ENCODE peak calls at places on chromosomes 3 and 15, in four cellular contexts. X is GM23338, B is SK-N-SH, O is K562. F is an unnamed sample.

GRCh38 chr15:64246364-64247189 is 83.8 kb upstream of the PPIB start:
- DNase-seq in X (peak), B (no peak), O (peak), F (peak)

GRCh38 chr15:27043770-27044169 is 72.8 kb downstream of the GABRG3 start:
- DNase-seq in X (no peak), B (no peak), O (no peak), F (no peak)

GRCh38 chr15:58546066-58546591 is 114.3 kb downstream of the LIPC start:
- DNase-seq in X (no peak), B (no peak), O (peak), F (no peak)

GRCh38 chr3:172102123-172102882 is 62.9 kb downstream of the FNDC3B start:
- DNase-seq in X (no peak), B (no peak), O (no peak), F (no peak)

GRCh38 chr3:81302045-81302444 is 459.4 kb downstream of the GBE1 start:
- DNase-seq in X (peak), B (peak), O (peak), F (peak)

GRCh38 chr3:38370861-38371260 is 24.3 kb downstream of the XYLB start:
- DNase-seq in X (no peak), B (no peak), O (no peak), F (no peak)

GRCh38 chr3:50297896-50298725 is 1.1 kb downstream of the HYAL3 start:
- DNase-seq in X (peak), B (peak), O (no peak), F (no peak)

GRCh38 chr3:136840252-136840651 is 21.3 kb downstream of the SLC35G2 start:
- DNase-seq in X (no peak), B (no peak), O (no peak), F (no peak)

GRCh38 chr3:164208846-164209245 is 869.5 kb downstream of the SI start:
- DNase-seq in X (peak), B (no peak), O (no peak), F (no peak)

GRCh38 chr3:42936157-42936981 is 30.4 kb downstream of the ZNF662 start:
- DNase-seq in X (peak), B (no peak), O (no peak), F (no peak)

GRCh38 chr3:63960048-63960711 is 48.0 kb upstream of the SCAANT1 start:
- DNase-seq in X (no peak), B (no peak), O (peak), F (peak)

GRCh38 chr15:35557544-35557943 is 11.6 kb upstream of the DPH6 start:
- DNase-seq in X (no peak), B (no peak), O (peak), F (peak)

GRCh38 chr3:32126305-32127015 is 20.0 kb downstream of the GPD1L start:
- DNase-seq in X (no peak), B (no peak), O (no peak), F (no peak)

GRCh38 chr3:13266005-13266404 is 154.1 kb downstream of the NUP210 start:
- DNase-seq in X (no peak), B (no peak), O (no peak), F (no peak)

GRCh38 chr15:77104155-77104554 is 33.2 kb upstream of the TSPAN3 start:
- DNase-seq in X (no peak), B (no peak), O (no peak), F (no peak)

GRCh38 chr3:138187296-138188012 is at the start of gene ARMC8:
- DNase-seq in X (peak), B (peak), O (peak), F (peak)

GRCh38 chr3:126300761-126301481 is 56.3 kb downstream of the KLF15 start:
- DNase-seq in X (peak), B (no peak), O (no peak), F (no peak)

GRCh38 chr3:25572919-25573385 is 91.8 kb downstream of the TOP2B start:
- DNase-seq in X (no peak), B (no peak), O (no peak), F (no peak)

GRCh38 chr3:115217678-115218451 is 70.8 kb upstream of the ZBTB20 start:
- DNase-seq in X (peak), B (peak), O (no peak), F (peak)

GRCh38 chr15:66899555-66900350 is 165.6 kb upstream of the SMAD3 start:
- DNase-seq in X (no peak), B (no peak), O (no peak), F (no peak)

GRCh38 chr3:113505867-113506266 is 9.1 kb downstream of the SPICE1 start:
- DNase-seq in X (no peak), B (no peak), O (no peak), F (no peak)

GRCh38 chr3:31813197-31813596 is 167.9 kb downstream of the OSBPL10 start:
- DNase-seq in X (no peak), B (no peak), O (no peak), F (no peak)

GRCh38 chr3:1808590-1808989 is 290.1 kb upstream of the CNTN4 start:
- DNase-seq in X (no peak), B (no peak), O (no peak), F (no peak)

GRCh38 chr3:120418866-120419490 is 31.8 kb downstream of the FSTL1 start:
- DNase-seq in X (peak), B (peak), O (no peak), F (peak)

DNA sequence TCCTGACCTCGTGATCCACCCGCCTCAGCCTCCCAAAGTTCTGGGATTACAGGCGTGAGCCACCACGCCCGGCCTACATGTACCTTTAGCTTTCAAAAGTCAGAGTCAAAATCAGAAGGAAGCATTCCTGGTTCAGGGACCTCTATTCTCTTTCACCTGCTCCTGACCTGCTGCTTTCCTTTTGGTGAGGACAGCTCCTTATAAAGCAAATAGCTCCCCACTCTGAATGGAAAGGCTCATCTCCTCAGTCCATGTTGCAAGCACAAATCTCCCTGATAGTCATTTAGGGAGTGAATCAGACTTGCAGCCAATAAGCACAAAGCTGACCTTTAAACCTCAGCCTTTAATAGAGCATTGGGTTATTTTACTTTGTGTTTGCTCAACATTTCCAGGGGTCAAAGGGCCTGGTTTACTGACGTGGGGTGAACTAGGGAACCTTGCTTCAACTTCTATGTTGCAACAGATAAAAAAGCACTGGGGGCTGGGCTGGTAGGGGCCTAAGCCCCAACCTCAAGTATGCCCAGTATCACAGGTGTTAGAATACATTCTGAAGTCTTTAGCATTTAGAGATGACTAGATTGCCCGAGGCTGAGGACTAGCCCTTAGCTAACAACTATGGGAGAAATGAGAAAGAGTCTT is 43.1 kb downstream of the THRB start:
- DNase-seq in X (no peak), B (no peak), O (no peak), F (no peak)
- TF ChIP-seq REST in X (no peak), B (no peak), O (no peak), F (no peak)

GRCh38 chr15:74843445-74843828 is 481 bp upstream of the ULK3 start:
- DNase-seq in X (no peak), B (no peak), O (no peak), F (no peak)

GRCh38 chr15:74841761-74842385 is 1.1 kb downstream of the ULK3 start:
- DNase-seq in X (no peak), B (no peak), O (no peak), F (no peak)

GRCh38 chr15:74843891-74844299 is 939 bp upstream of the ULK3 start:
- DNase-seq in X (no peak), B (peak), O (peak), F (no peak)

GRCh38 chr15:74840851-74841760 is 1.9 kb downstream of the ULK3 start:
- DNase-seq in X (no peak), B (no peak), O (peak), F (no peak)

DNA sequence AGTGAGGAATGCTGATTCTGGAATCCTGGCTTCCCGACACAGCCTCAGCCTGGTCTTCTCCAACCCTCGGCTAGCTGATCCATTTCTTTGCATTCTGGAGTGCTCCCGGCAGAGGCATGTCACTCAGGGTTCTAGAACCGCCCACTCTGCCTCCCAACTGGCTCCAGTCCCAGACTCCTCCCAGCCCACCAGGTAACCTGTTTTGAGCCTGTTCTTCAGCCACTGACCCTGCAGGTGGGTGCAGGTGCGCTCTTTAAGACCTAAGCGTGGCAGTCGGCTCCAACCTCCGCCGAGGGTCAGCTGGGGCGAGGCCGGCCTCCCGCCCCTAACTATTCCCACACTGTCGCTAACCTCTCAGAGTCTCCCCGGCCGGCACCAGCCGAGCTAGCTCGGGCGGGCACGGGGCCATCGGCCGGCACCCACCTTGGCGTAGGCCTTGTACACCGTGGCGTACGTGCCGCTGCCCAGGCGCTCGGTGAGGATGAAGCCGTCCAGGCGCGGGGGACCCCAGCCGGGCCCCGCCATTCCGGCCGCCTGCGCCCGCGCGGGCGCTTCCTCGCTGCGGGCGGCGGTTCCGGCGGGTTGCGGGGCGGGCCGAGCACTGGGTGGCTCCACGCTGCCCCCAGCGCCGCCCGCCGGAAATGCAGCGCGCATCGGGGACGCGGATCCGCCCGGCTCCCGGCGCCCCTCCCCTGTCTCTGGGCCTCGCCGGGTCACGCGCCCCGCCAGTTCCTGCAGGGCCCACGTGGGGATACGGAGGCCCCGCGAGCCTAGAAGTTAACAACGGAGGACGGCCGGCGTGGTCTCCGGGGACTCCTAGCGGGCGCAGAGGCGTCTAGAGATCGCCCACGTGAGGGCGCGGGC is at the start of gene ULK3:
- DNase-seq in X (peak), B (peak), O (peak), F (peak)
- TF ChIP-seq REST in X (no peak), B (no peak), O (peak), F (no peak)

GRCh38 chr3:47890832-47891620 is 88.1 kb downstream of the DHX30 start:
- DNase-seq in X (no peak), B (no peak), O (no peak), F (no peak)

GRCh38 chr3:47895241-47895640 is 92.3 kb downstream of the DHX30 start:
- DNase-seq in X (no peak), B (no peak), O (no peak), F (no peak)

GRCh38 chr3:47889001-47889757 is 86.2 kb downstream of the DHX30 start:
- DNase-seq in X (no peak), B (no peak), O (no peak), F (no peak)

GRCh38 chr3:47890037-47890831 is 87.3 kb downstream of the DHX30 start:
- DNase-seq in X (peak), B (no peak), O (no peak), F (no peak)

GRCh38 chr3:47892284-47892683 is 89.3 kb downstream of the DHX30 start:
- DNase-seq in X (peak), B (no peak), O (no peak), F (no peak)
- TF ChIP-seq REST in X (no peak), B (no peak), O (no peak), F (no peak)

GRCh38 chr3:112333386-112334334 is 704 bp downstream of the CD200 start:
- DNase-seq in X (peak), B (peak), O (no peak), F (no peak)
- TF ChIP-seq REST in X (no peak), B (no peak), O (no peak), F (no peak)

GRCh38 chr15:57061696-57062095 is 143.3 kb downstream of the TCF12 start:
- DNase-seq in X (no peak), B (no peak), O (no peak), F (no peak)
- TF ChIP-seq REST in X (no peak), B (no peak), O (no peak), F (no peak)

GRCh38 chr3:71502066-71502465 is 81.5 kb downstream of the FOXP1 start:
- DNase-seq in X (no peak), B (no peak), O (no peak), F (no peak)

GRCh38 chr3:71509024-71509423 is 74.5 kb downstream of the FOXP1 start:
- DNase-seq in X (no peak), B (no peak), O (no peak), F (no peak)

GRCh38 chr3:71500696-71501095 is 82.8 kb downstream of the FOXP1 start:
- DNase-seq in X (no peak), B (no peak), O (no peak), F (no peak)

GRCh38 chr3:71503525-71504249 is 79.8 kb downstream of the FOXP1 start:
- DNase-seq in X (no peak), B (no peak), O (no peak), F (no peak)

DNA sequence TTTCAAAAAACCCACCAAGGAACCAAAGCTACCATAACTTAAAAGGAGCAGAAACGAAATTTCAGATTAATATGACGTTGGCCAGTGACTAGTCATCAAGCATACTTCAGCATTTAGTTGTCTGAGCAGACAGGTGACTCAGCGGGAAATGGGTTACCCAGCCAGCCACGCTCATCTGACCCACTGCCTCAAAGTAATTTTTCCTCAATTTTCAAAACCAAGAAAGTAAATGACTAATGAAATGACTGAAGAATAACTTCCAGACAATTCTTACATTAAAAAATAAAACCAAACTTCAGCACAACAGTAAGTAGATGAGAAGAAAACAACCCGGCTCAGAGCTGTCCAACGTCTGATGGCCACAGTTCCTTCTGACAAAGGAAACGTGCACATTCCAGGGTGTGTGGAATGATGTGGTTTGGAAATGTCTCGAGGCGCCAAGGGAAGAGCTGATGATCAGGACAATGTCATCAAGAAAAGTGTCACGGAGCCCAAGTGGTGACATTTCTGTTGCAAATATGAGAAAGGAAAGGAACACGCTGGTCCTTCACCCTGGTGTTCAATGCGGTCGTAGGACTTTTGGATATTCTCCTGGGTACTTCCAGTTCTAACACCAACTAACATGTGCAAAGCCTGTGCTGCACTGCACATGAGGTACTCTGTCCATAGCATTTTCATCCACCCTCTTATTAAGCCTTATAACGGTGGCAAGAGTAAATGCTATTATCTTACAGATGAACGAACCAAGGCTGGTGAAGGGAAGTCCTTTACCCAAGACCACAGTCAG is 79.1 kb downstream of the FOXP1 start:
- DNase-seq in X (no peak), B (no peak), O (peak), F (peak)
- TF ChIP-seq REST in X (no peak), B (peak), O (no peak), F (peak)

GRCh38 chr3:66010348-66011097 is 28.2 kb downstream of the MAGI1 start:
- DNase-seq in X (no peak), B (no peak), O (no peak), F (peak)
- TF ChIP-seq REST in X (no peak), B (no peak), O (no peak), F (no peak)